ENCODE peak calls at places on chromosomes 16 and 17, in six cellular contexts. H is NB4; N is LoVo; A is stimulated activated CD8-positive, alpha-beta memory T cell treated with anti-CD3 and anti-CD28 coated beads, Interleukin-12 subunit alpha, Interleukin-12 subunit beta, amount 100 ng/mL, for 4 hours; U is GDM1; Z is esophagus muscularis mucosa. B is an unnamed sample.

GRCh38 chr17:59493867-59494266 is 71.5 kb upstream of the DHX40 start:
- DNase-seq in U (no peak), H (no peak), A (no peak), Z (no peak), N (no peak), B (no peak)

GRCh38 chr17:47204722-47205418 is 4.3 kb upstream of the MYL4 start:
- DNase-seq in H (peak), U (no peak), Z (no peak), N (peak), A (peak), B (no peak)

GRCh38 chr17:46983782-46984181 is 4.7 kb upstream of the RPRML start:
- DNase-seq in H (no peak), N (no peak), A (no peak), Z (no peak), U (no peak), B (no peak)

GRCh38 chr16:55993088-55993487 is 117.9 kb upstream of the CES5A start:
- DNase-seq in H (no peak), N (no peak), Z (no peak), A (no peak), U (no peak), B (no peak)

GRCh38 chr16:50523710-50524109 is 24.5 kb upstream of the NKD1 start:
- DNase-seq in A (no peak), Z (peak), U (no peak), H (no peak), N (no peak), B (no peak)

GRCh38 chr17:44797809-44798208 is 32.3 kb downstream of the GJC1 start:
- DNase-seq in N (no peak), Z (no peak), A (no peak), H (no peak), U (no peak), B (no peak)

GRCh38 chr17:31926100-31926729 is 10.6 kb upstream of the SUZ12 start:
- DNase-seq in N (no peak), Z (no peak), U (no peak), H (peak), A (no peak), B (no peak)

GRCh38 chr16:31242197-31242596 is 17.6 kb upstream of the ITGAM start:
- DNase-seq in U (no peak), N (no peak), Z (no peak), H (no peak), A (no peak), B (no peak)

GRCh38 chr17:60039509-60040442 is 38.9 kb downstream of the HEATR6 start:
- DNase-seq in H (no peak), Z (no peak), U (no peak), N (no peak), A (no peak), B (no peak)

GRCh38 chr17:60333628-60334031 is 58.3 kb downstream of the USP32 start:
- DNase-seq in N (no peak), H (no peak), Z (no peak), U (no peak), A (no peak), B (no peak)

GRCh38 chr16:83501481-83501880 is 306.3 kb upstream of the HSBP1 start:
- DNase-seq in U (no peak), Z (no peak), H (no peak), N (no peak), A (no peak), B (no peak)

GRCh38 chr17:42177684-42178083 is 3.3 kb downstream of the KCNH4 start:
- DNase-seq in A (no peak), N (no peak), H (no peak), U (no peak), Z (no peak), B (no peak)

GRCh38 chr16:79171504-79172240 is 428.9 kb downstream of the MAF start:
- DNase-seq in U (no peak), Z (no peak), H (no peak), N (no peak), A (no peak), B (no peak)

GRCh38 chr17:33459078-33459940 is 166.2 kb upstream of the ASIC2 start:
- DNase-seq in Z (no peak), H (no peak), A (no peak), N (no peak), U (no peak), B (no peak)